ENCODE peak calls at places on chromosomes 13 and 19, in seven cellular contexts. V, G, O, X, B, Y and K are unnamed samples. For H3K27me3, the result is how much of the 10 kb centered on the place peaks cover.

GRCh38 chr19:6890421-6890913 is 3.1 kb downstream of the ADGRE1 start:
- DNase-seq in V (no peak), G (no peak), O (no peak), X (no peak), B (no peak), Y (no peak), K (no peak)

GRCh38 chr19:14544977-14545715 is 15.8 kb downstream of the TECR start:
- DNase-seq in V (no peak), G (peak), O (no peak), X (peak), B (no peak), Y (no peak), K (no peak)

GRCh38 chr13:40208517-40208916 is 457.9 kb downstream of the FOXO1 start:
- DNase-seq in V (no peak), G (no peak), O (no peak), X (no peak), B (no peak), Y (no peak), K (no peak)

GRCh38 chr13:102825921-102826706 is 19.7 kb upstream of the ERCC5 start:
- DNase-seq in V (peak), G (no peak), O (peak), X (no peak), B (no peak), Y (no peak), K (peak)

GRCh38 chr19:48656840-48657474 is 11.0 kb upstream of the CA11 start:
- DNase-seq in V (peak), G (no peak), O (peak), X (peak), B (no peak), Y (no peak), K (peak)

GRCh38 chr19:4983346-4984105 is 14.6 kb downstream of the KDM4B start:
- DNase-seq in V (no peak), G (no peak), O (no peak), X (no peak), B (no peak), Y (no peak), K (no peak)

GRCh38 chr13:45207319-45207718 is 6.5 kb upstream of the KCTD4 start:
- DNase-seq in V (no peak), G (no peak), O (no peak), X (no peak), B (no peak), Y (no peak), K (no peak)

GRCh38 chr19:47430041-47430802 is 10.9 kb upstream of the MEIS3 start:
- DNase-seq in V (no peak), G (peak), O (peak), X (peak), B (no peak), Y (no peak), K (no peak)

GRCh38 chr13:105327727-105328126 is 1207.7 kb downstream of the EFNB2 start:
- DNase-seq in V (no peak), G (no peak), O (peak), X (no peak), B (no peak), Y (no peak), K (no peak)

GRCh38 chr13:90415902-90416301 is 931.6 kb upstream of the MIR17HG start:
- DNase-seq in V (no peak), G (no peak), O (no peak), X (no peak), B (no peak), Y (no peak), K (no peak)

GRCh38 chr13:44732503-44733098 is 156.5 kb upstream of the TSC22D1 start:
- DNase-seq in V (no peak), G (no peak), O (no peak), X (peak), B (no peak), Y (no peak), K (no peak)

GRCh38 chr19:14375582-14376291 is 5.5 kb upstream of the ADGRE5 start:
- DNase-seq in V (no peak), G (no peak), O (peak), X (no peak), B (no peak), Y (no peak), K (no peak)

GRCh38 chr19:10797078-10797477 is 38.9 kb downstream of the TMED1 start:
- DNase-seq in V (no peak), G (no peak), O (no peak), X (no peak), B (no peak), Y (no peak), K (no peak)

GRCh38 chr19:3360494-3361383 is 5.6 kb upstream of the NFIC start:
- DNase-seq in V (no peak), G (peak), O (no peak), X (no peak), B (peak), Y (peak), K (no peak)

GRCh38 chr19:11195169-11195568 is 2.2 kb downstream of the KANK2 start:
- DNase-seq in V (no peak), G (no peak), O (peak), X (no peak), B (peak), Y (no peak), K (no peak)

GRCh38 chr13:95023405-95023804 is 277.8 kb downstream of the ABCC4 start:
- DNase-seq in V (peak), G (no peak), O (peak), X (no peak), B (no peak), Y (no peak), K (no peak)

GRCh38 chr13:43991773-43992201 is 112.1 kb downstream of the LACC1 start:
- DNase-seq in V (no peak), G (no peak), O (no peak), X (no peak), B (no peak), Y (no peak), K (no peak)

GRCh38 chr13:97568850-97569249 is 134.9 kb downstream of the RAP2A start:
- DNase-seq in V (no peak), G (peak), O (no peak), X (no peak), B (no peak), Y (peak), K (no peak)

GRCh38 chr13:60267498-60268202 is 103.9 kb upstream of the DIAPH3 start:
- DNase-seq in V (no peak), G (peak), O (no peak), X (peak), B (no peak), Y (no peak), K (no peak)

GRCh38 chr19:719636-720377 is 11.1 kb downstream of the PALM start:
- DNase-seq in V (no peak), G (no peak), O (no peak), X (no peak), B (peak), Y (no peak), K (no peak)
- H3K4me3 ChIP-seq in V (no peak), G (no peak), O (no peak), X (no peak), B (peak), Y (peak), K (no peak)

DNA sequence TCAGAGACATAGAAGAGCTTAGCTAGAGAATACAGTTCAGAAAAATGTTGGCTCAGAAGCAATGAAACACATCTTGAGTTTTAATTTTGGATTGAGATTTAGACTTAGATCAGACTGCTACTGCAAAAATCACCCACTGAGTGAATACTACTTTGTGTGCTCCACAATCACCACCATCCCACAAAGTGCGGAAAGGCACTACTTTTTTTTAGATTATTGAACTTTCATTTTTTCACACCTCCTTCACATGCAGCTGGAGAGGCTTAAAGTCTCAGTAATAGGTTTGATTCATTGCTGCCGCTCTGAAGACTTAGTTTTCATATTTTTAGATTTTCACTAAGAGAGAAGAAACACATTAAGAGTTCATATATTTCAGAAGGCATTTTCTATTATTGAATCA is 289.9 kb upstream of the PRR20A start:
- DNase-seq in V (no peak), G (no peak), O (no peak), X (no peak), B (no peak), Y (no peak), K (no peak)
- TF ChIP-seq CTCF in V (no peak), G (no peak), O (no peak), X (no peak), B (no peak), Y (no peak), K (no peak)

GRCh38 chr13:70896136-70896535 is 787.9 kb upstream of the KLHL1 start:
- DNase-seq in V (no peak), G (no peak), O (no peak), X (no peak), B (no peak), Y (no peak), K (no peak)
- H3K27me3 ChIP-seq in V (under half), G (under half), O (under half), X (under half), B (under half), Y (under half), K (under half)

GRCh38 chr13:34750078-34750703 is 191.9 kb upstream of the NBEA start:
- DNase-seq in V (no peak), G (peak), O (no peak), X (peak), B (peak), Y (no peak), K (no peak)
- H3K4me3 ChIP-seq in V (peak), G (no peak), O (no peak), X (peak), B (peak), Y (peak), K (peak)

DNA sequence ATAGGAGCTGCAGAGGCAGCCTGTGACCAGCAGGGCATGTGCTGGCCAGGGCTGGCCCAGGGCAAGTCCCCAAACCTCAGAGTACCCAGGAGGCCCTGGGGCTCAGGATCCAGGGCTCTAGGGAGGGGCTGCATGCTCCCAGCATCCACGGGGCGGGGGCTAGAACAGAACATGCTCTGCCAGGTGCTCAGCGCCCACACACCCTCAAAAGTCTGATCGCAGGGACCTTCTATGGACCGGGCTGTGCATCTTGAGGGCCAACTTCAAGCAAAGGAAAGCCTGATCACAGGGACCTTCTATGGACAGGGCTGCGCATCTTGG is 33.5 kb downstream of the ELL start:
- DNase-seq in V (no peak), G (no peak), O (no peak), X (no peak), B (no peak), Y (no peak), K (no peak)
- TF ChIP-seq CTCF in V (peak), G (no peak), O (peak), X (no peak), B (no peak), Y (peak), K (peak)

GRCh38 chr19:42170052-42170451 is 37.8 kb upstream of the POU2F2 start:
- DNase-seq in V (no peak), G (no peak), O (no peak), X (no peak), B (no peak), Y (no peak), K (no peak)
- H3K27me3 ChIP-seq in V (under half), G (under half), O (half or more), X (under half), B (under half), Y (under half), K (under half)

DNA sequence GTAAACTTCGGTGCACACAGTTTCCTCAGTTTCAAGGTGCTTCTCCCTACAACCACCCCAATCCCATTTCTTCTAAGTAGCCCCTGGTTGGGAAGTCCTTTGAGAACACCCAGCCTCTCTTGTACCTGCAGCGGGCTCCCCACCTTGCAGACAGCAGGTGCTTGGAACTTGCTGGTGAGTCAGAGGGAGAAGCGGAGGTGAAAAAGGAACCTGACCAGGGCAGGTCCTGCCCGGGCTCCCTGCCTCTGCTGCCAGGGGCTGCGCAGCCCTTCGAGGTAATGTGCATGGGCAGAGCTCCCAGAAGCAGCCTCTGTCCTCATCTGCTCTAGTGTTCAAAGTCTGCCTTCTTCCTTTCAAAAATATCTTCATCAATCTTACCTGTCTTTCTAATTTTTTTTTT is 274.0 kb upstream of the SOX1 start:
- DNase-seq in V (no peak), G (no peak), O (no peak), X (no peak), B (no peak), Y (no peak), K (no peak)
- H3K4me3 ChIP-seq in V (no peak), G (no peak), O (no peak), X (no peak), B (no peak), Y (no peak), K (no peak)

GRCh38 chr19:2333807-2334211 is 5.3 kb downstream of the SPPL2B start:
- DNase-seq in V (no peak), G (no peak), O (no peak), X (no peak), B (no peak), Y (no peak), K (no peak)
- TF ChIP-seq CTCF in V (no peak), G (no peak), O (no peak), X (no peak), B (no peak), Y (no peak), K (no peak)

DNA sequence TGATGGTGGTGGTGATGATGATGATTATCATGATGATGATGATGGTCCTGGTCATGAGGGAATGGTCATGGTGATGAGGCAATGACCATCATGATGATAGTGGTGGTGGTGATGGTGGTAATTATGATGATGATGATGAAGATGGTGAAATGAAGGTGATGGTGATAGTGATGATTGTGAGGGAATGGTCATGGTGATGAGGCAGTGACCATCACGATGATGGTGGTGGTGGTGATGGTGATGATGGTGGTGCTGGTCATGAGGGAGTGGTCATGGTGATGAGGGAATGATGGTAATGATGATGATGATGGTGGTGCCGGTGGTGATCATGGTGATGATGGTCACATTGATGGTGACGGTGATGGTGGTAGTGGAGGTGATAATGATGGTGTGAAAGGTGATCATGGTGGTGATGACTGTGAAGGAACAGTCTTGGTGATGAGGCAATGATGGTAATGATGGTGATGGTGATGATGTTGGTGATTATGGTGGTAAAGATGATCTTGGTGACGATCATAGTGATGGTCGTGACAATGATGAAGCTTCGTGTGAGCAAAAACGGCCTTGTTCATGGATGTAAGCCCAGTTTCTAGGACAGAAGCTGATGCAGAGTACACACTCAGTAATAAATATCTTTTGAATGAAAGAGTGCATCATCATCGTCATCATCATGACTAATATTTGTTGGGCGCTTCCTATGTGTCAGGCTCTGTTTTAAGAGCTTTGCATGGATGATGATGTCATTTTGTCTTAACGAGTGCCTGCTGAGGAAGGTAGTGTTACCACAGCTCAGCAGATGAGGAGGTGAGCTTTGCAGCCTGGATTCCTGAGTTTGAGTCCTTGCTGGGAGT is 17.2 kb downstream of the SBK2 start:
- DNase-seq in V (no peak), G (no peak), O (peak), X (no peak), B (no peak), Y (no peak), K (peak)
- H3K27me3 ChIP-seq in V (under half), G (under half), O (under half), X (under half), B (under half), Y (under half), K (under half)

GRCh38 chr19:19384486-19384885 is 21.0 kb upstream of the GATAD2A start:
- DNase-seq in V (no peak), G (no peak), O (no peak), X (no peak), B (no peak), Y (no peak), K (no peak)
- H3K4me3 ChIP-seq in V (no peak), G (no peak), O (peak), X (no peak), B (peak), Y (peak), K (peak)